ENCODE peak calls at places on chromosomes 6 and 20, in four cellular contexts. F is breast epithelium, I is uterus, Y is IMR-90. D is an unnamed sample.

GRCh38 chr6:692356-692851 is 535 bp downstream of the EXOC2 start:
- DNase-seq in F (no peak), I (peak), Y (peak), D (peak)

GRCh38 chr6:133632206-133632605 is 256.7 kb upstream of the TCF21 start:
- DNase-seq in F (no peak), I (no peak), Y (peak), D (no peak)

GRCh38 chr6:108947114-108947854 is 99.1 kb downstream of the ARMC2 start:
- DNase-seq in F (peak), I (no peak), Y (peak), D (peak)

GRCh38 chr6:7640607-7641577 is 50.9 kb downstream of the SNRNP48 start:
- DNase-seq in Y (peak), I (no peak), F (no peak), D (no peak)

GRCh38 chr6:9948600-9949138 is 466.2 kb downstream of the TFAP2A start:
- DNase-seq in I (no peak), Y (no peak), F (no peak), D (no peak)

GRCh38 chr20:41996951-41997350 is 378.8 kb upstream of the CHD6 start:
- DNase-seq in I (no peak), Y (no peak), F (no peak), D (no peak)

GRCh38 chr6:128508588-128509296 is 11.7 kb downstream of the PTPRK start:
- DNase-seq in I (no peak), F (no peak), Y (peak), D (peak)

GRCh38 chr20:15889073-15889923 is 684.0 kb downstream of the KIF16B start:
- DNase-seq in F (no peak), I (no peak), Y (no peak), D (no peak)

GRCh38 chr6:103870970-103871369 is 988.7 kb downstream of the HACE1 start:
- DNase-seq in F (no peak), I (no peak), Y (no peak), D (no peak)

GRCh38 chr6:140321891-140322290 is 947.4 kb upstream of the CITED2 start:
- DNase-seq in I (no peak), F (no peak), Y (no peak), D (no peak)

GRCh38 chr6:70973591-70973990 is 16.7 kb upstream of the B3GAT2 start:
- DNase-seq in I (no peak), F (no peak), Y (no peak), D (no peak)

GRCh38 chr6:130680118-130680517 is 147.1 kb upstream of the SMLR1 start:
- DNase-seq in F (no peak), Y (peak), I (no peak), D (no peak)

GRCh38 chr6:30839666-30840065 is 44.7 kb upstream of the DDR1 start:
- DNase-seq in F (no peak), Y (no peak), I (no peak), D (no peak)

GRCh38 chr6:32852844-32853540 is 512 bp downstream of the TAP1 start:
- DNase-seq in Y (peak), I (peak), F (peak), D (peak)

GRCh38 chr6:46220351-46221220 is 49.8 kb upstream of the ENPP5 start:
- DNase-seq in I (no peak), Y (no peak), F (no peak), D (peak)

GRCh38 chr6:144899161-144899560 is 614.0 kb downstream of the UTRN start:
- DNase-seq in Y (peak), I (no peak), F (no peak), D (no peak)

GRCh38 chr6:46688117-46688965 is 656 bp downstream of the TDRD6 start:
- DNase-seq in F (no peak), I (no peak), Y (no peak), D (no peak)

GRCh38 chr20:43771791-43772190 is 45.0 kb upstream of the GTSF1L start:
- DNase-seq in I (no peak), Y (no peak), F (no peak), D (no peak)

GRCh38 chr6:26520088-26520839 is 17.9 kb upstream of the HMGN4 start:
- DNase-seq in I (peak), F (peak), Y (no peak), D (no peak)

GRCh38 chr20:24045621-24046020 is 57.0 kb upstream of the GGTLC1 start:
- DNase-seq in Y (no peak), F (no peak), I (no peak), D (no peak)

GRCh38 chr20:43477193-43477592 is 19.5 kb downstream of the SRSF6 start:
- DNase-seq in F (no peak), Y (no peak), I (no peak), D (no peak)

GRCh38 chr6:32294566-32294965 is 70.7 kb upstream of the NOTCH4 start:
- DNase-seq in I (no peak), F (no peak), Y (no peak), D (no peak)

GRCh38 chr20:20546402-20546801 is 166.0 kb downstream of the RALGAPA2 start:
- DNase-seq in I (no peak), Y (no peak), F (no peak), D (no peak)

GRCh38 chr20:12414446-12415274 is 497.0 kb downstream of the BTBD3 start:
- DNase-seq in F (no peak), Y (no peak), I (no peak), D (no peak)

GRCh38 chr6:111558690-111559192 is 46.9 kb downstream of the TRAF3IP2 start:
- DNase-seq in I (no peak), F (no peak), Y (no peak), D (no peak)

GRCh38 chr6:167722634-167723309 is 103.9 kb upstream of the AFDN start:
- DNase-seq in Y (no peak), I (no peak), F (no peak), D (no peak)

GRCh38 chr6:96124778-96125177 is 109.0 kb downstream of the FUT9 start:
- DNase-seq in F (no peak), I (no peak), Y (no peak), D (no peak)

GRCh38 chr6:158040051-158040803 is 58.6 kb downstream of the SYNJ2 start:
- DNase-seq in Y (peak), F (no peak), I (peak), D (peak)

GRCh38 chr6:105442369-105442768 is 39.5 kb upstream of the PREP start:
- DNase-seq in Y (no peak), F (no peak), I (no peak), D (no peak)

GRCh38 chr20:21521596-21522478 is 8.0 kb upstream of the NKX2-2 start:
- DNase-seq in F (peak), I (no peak), Y (no peak), D (no peak)

GRCh38 chr6:109478222-109478805 is 4.7 kb downstream of the ZBTB24 start:
- DNase-seq in Y (no peak), F (no peak), I (no peak), D (no peak)

GRCh38 chr6:119541132-119541905 is 191.8 kb upstream of the MAN1A1 start:
- DNase-seq in Y (peak), I (no peak), F (no peak), D (no peak)

GRCh38 chr20:34884260-34884659 is 7.8 kb downstream of the ACSS2 start:
- DNase-seq in Y (no peak), I (no peak), F (no peak), D (no peak)

GRCh38 chr6:166278579-166279392 is 29.4 kb downstream of the PRR18 start:
- DNase-seq in I (no peak), F (no peak), Y (no peak), D (no peak)

GRCh38 chr6:133093957-133094356 is 147.2 kb upstream of the EYA4 start:
- DNase-seq in I (no peak), Y (no peak), F (no peak), D (no peak)

GRCh38 chr6:37052027-37052628 is 46.7 kb downstream of the FGD2 start:
- DNase-seq in F (no peak), Y (no peak), I (no peak), D (no peak)

GRCh38 chr20:9093203-9093962 is 24.5 kb downstream of the PLCB4 start:
- DNase-seq in I (no peak), Y (no peak), F (no peak), D (no peak)

GRCh38 chr6:16637635-16638034 is 123.6 kb downstream of the ATXN1 start:
- DNase-seq in F (no peak), Y (no peak), I (no peak), D (no peak)

GRCh38 chr6:75934643-75935472 is 137.6 kb downstream of the IMPG1 start:
- DNase-seq in F (no peak), I (peak), Y (peak), D (peak)

GRCh38 chr6:17393335-17394191 is at the start of gene CAP2:
- DNase-seq in Y (peak), I (peak), F (peak), D (peak)

GRCh38 chr6:50714487-50715379 is 1.4 kb downstream of the TFAP2D start:
- DNase-seq in I (no peak), F (no peak), Y (no peak), D (no peak)
- H3K4me3 ChIP-seq in I (no peak), F (no peak), Y (no peak), D (no peak)

DNA sequence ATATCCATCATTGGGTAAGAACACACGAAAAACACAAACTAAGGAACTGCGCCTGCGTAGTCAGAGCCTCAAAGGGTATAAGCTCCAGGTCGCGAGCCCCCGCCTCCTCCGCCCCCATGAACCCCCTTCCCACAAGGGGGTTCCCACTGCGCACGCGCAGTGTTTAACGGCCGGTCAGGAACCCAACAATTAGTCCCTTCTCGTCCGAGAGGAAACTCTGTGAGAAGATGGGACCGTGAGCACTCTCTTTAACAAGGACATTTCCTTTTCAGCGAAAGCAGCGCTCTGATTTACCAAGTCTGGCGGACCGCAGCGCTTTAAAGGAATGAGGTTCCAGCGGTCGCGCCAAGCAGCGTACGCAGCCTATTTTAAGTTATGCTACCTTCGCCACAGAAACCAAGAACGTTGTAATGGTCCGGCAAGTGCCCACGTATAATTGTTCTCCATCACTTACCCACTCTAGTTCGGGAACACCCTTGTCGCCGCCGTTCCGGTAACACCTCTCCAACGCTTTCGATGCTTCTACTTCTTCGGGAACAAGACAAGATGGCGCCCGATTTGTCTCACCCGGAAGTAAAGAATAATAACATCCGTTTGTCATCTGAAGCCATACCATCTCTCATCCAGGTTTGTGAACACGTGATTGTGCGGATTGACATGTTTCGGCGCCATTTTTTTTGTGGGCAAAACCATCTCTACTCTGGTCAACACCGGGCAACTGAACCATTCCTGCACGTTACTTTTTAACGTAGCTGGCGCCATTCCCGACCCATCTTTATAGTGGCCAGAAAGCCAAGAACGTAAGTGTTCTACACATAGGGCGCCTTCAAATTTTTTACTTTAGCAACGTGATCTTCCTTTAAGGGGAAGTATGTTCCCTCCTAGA is at the start of gene PNISR:
- DNase-seq in I (peak), F (peak), Y (peak), D (peak)
- TF ChIP-seq POLR2A in I (peak), F (no peak), Y (peak), D (peak)

DNA sequence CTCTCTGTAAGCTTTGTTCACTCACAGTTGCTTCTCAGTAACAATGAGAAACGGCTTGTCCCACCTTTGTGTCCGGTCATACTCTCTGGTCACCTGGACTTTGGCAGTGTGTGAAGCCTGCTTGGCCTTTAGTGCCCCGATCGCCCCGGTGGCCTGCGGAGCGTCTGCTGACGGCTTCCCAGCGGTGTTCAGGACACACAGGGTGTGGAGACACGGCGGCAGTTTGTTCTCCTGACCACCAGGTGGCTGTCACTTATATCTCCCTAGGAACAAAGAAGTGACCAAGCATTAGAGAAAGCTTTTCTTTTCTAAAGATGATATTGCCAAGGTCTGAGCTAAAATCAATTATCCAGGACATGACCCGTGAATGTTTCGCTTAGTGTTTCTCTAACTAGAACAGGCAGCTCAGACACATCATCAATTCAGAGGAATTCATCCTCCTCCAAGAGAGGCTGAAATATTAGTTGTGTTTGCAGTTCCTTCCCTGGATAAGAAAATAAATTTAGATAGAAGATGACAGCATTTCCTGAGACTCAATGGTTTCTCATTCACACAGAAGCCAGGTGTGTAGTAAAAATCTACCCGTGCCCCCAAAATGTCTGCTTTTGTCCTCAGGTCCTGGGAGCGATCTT is 167.4 kb upstream of the THBS2 start:
- DNase-seq in I (no peak), Y (peak), F (no peak), D (peak)
- TF ChIP-seq CTCF in I (peak), Y (peak), F (no peak), D (peak)

GRCh38 chr6:139289233-139289632 is 2.6 kb downstream of the TXLNB start:
- DNase-seq in F (no peak), I (no peak), Y (no peak), D (no peak)

GRCh38 chr6:139288496-139289040 is 3.2 kb downstream of the TXLNB start:
- DNase-seq in I (no peak), F (no peak), Y (no peak), D (no peak)

GRCh38 chr6:139295906-139296305 is 4.1 kb upstream of the TXLNB start:
- DNase-seq in Y (no peak), I (no peak), F (no peak), D (peak)

GRCh38 chr6:139290787-139291294 is 957 bp downstream of the TXLNB start:
- DNase-seq in I (peak), F (no peak), Y (peak), D (peak)

DNA sequence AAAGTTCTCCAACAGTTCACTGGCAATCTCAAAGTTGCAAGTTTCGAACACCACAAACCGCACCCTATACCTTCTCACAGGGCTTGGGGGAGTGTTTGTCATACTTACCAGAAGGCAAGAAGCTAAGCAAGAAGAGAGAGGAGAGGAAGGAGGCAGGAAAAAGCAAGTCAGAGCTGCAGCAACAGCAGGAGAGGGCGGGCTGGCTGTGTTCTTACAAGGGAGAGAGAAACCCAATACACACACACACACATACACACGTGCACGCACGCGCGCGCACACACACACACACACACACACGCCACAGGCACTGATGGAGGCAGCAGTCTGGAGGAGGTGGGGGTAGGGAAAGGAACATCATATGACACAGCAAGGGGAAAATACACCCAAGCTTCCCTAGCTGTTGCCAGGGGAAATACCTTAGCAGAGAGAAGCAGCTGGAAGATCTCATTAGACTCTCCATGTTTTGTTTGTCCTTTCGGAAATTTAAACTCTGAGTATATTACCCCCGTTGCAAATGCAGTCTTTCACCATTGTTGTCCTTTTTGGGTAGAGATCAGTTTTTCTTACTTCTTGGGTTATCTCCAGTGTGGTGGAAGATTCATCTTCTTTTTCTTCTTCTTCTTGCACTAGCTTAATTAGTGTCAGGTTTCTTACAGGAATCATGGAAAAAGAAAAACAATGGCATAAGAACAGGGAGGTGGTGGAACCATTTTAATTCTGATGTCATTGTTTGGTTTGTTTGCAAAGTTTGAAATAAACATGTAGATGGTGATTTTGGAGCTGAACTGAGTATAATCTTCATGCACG is at the start of gene TXLNB:
- DNase-seq in F (peak), Y (peak), I (peak), D (peak)
- H3K4me3 ChIP-seq in F (peak), Y (peak), I (peak), D (peak)

GRCh38 chr6:66623050-66623449 is 916.0 kb upstream of the EYS start:
- DNase-seq in F (no peak), I (no peak), Y (no peak), D (no peak)
- TF ChIP-seq POLR2A in F (no peak), I (no peak), Y (no peak), D (no peak)

GRCh38 chr6:3307436-3307835 is 48.7 kb downstream of the PSMG4 start:
- DNase-seq in F (no peak), I (no peak), Y (no peak), D (no peak)

GRCh38 chr6:3306848-3307247 is 48.1 kb downstream of the PSMG4 start:
- DNase-seq in F (no peak), Y (no peak), I (no peak), D (no peak)

GRCh38 chr6:3304500-3305215 is 45.9 kb downstream of the PSMG4 start:
- DNase-seq in I (no peak), Y (no peak), F (no peak), D (no peak)

GRCh38 chr6:3305831-3306230 is 47.1 kb downstream of the PSMG4 start:
- DNase-seq in Y (no peak), I (no peak), F (no peak), D (no peak)

DNA sequence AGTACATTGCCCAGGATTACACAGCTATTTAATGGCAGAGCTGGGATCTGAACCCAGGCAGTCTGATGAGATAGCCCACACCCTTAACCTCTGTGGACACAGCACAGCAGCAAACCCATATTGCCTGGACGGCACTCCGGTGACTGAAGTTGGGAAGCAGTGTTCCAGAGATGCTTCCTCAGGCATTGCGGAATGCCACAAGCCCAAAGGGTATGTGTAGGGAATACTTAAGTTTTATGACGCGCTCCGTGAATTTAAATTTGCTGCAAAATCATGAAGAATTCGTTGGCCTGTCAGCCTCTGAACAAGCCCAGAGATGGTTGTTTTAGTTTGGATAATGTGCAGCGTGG is 46.4 kb downstream of the PSMG4 start:
- DNase-seq in F (no peak), Y (no peak), I (no peak), D (no peak)
- TF ChIP-seq CTCF in F (no peak), Y (no peak), I (no peak), D (no peak)

DNA sequence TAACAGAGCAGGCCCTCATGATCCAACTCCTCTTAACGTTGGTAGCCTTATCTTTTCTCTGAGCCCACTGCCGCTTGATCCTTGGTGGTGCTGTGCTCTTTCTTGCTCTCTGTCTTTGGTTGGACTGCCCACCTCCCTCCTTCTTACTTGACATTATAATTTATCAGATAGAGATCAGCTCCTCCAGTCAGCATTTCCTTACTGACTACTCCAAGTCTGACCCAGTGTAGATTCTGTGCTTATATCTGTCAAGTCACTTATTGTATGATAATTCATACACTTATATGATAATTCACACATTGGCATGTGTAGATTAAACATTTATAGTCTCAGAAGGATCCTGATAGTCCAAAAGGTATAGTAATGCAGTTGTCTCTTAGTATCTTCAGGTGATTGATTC is 18.1 kb downstream of the PTPRA start:
- DNase-seq in F (no peak), Y (no peak), I (no peak), D (no peak)
- H3K4me3 ChIP-seq in F (no peak), Y (no peak), I (no peak), D (no peak)

GRCh38 chr6:43786664-43787329 is 16.8 kb downstream of the VEGFA start:
- DNase-seq in Y (peak), F (no peak), I (no peak), D (no peak)
- TF ChIP-seq POLR2A in Y (peak), F (no peak), I (no peak), D (no peak)

DNA sequence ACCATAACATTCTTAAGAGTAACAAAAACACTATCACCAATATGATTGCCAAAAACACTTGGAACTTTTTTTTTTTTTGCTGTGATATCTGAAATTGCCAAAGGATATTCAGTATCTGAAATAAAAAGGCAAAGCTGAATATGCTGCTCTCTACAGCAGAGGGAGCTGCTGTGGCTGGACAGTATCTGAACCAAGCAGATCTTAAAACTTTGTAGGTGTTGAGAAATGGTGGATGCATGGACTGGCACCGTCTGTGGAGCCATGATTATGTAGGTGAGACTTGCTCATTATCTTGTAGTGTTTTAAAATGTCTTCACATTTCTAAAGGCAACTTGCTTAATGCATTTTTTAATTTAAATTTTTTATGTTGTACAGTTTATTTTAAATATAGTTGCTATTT is 9.2 kb downstream of the PDCD2 start:
- DNase-seq in Y (peak), I (no peak), F (no peak), D (peak)
- TF ChIP-seq CTCF in Y (peak), I (no peak), F (no peak), D (peak)